ENCODE peak calls at places on chromosomes 4 and X, in five cellular contexts. H is CD8-positive, alpha-beta memory T cell; Z is NT2/D1; E is pancreas; L is CD4-positive, CD25-positive, alpha-beta regulatory T cell. M is an unnamed sample. For H3K36me3 and H3K27me3, the result is how much of the 10 kb centered on the place peaks cover.

GRCh38 chr4:156378053-156378665 is 424.5 kb upstream of the CTSO start:
- DNase-seq in H (no peak), E (no peak), Z (peak), L (no peak), M (peak)

GRCh38 chrX:153336128-153336894 is 2.4 kb downstream of the ZNF275 start:
- DNase-seq in H (no peak), E (no peak), L (no peak), Z (no peak), M (no peak)

GRCh38 chr4:2363056-2363719 is 55.3 kb downstream of the ZFYVE28 start:
- DNase-seq in E (no peak), Z (no peak), H (no peak), L (no peak), M (peak)

GRCh38 chrX:153944140-153944799 is at the start of gene RENBP:
- DNase-seq in Z (no peak), H (peak), L (peak), E (no peak), M (peak)

GRCh38 chr4:106305435-106306055 is 10.5 kb downstream of the TBCK start:
- DNase-seq in H (no peak), Z (no peak), L (no peak), E (no peak), M (no peak)

GRCh38 chr4:113452868-113453620 is 308.5 kb downstream of the CAMK2D start:
- DNase-seq in E (no peak), H (no peak), L (no peak), Z (peak), M (peak)

GRCh38 chrX:120271218-120271617 is 20.6 kb downstream of the ZBTB33 start:
- DNase-seq in E (no peak), L (no peak), Z (no peak), H (no peak), M (no peak)

GRCh38 chrX:68989865-68990606 is 161.2 kb downstream of the EFNB1 start:
- DNase-seq in E (no peak), L (no peak), Z (peak), H (no peak), M (peak)

GRCh38 chr4:128810871-128811570 is 1.5 kb downstream of the JADE1 start:
- DNase-seq in Z (peak), E (peak), L (peak), H (peak), M (peak)

GRCh38 chr4:5710962-5711478 is at the start of gene EVC:
- DNase-seq in Z (peak), L (no peak), E (peak), H (no peak), M (peak)

GRCh38 chr4:122227202-122227601 is 75.1 kb downstream of the BLTP1 start:
- DNase-seq in E (no peak), L (no peak), Z (no peak), H (no peak), M (no peak)

GRCh38 chr4:91113130-91113706 is 986.0 kb downstream of the CCSER1 start:
- DNase-seq in L (no peak), H (no peak), E (no peak), Z (peak), M (peak)

GRCh38 chr4:40976343-40976742 is 226.6 kb downstream of the NSUN7 start:
- DNase-seq in E (no peak), L (no peak), Z (no peak), H (no peak), M (peak)

GRCh38 chrX:119690921-119691716 is 1.8 kb downstream of the SEPTIN6 start:
- DNase-seq in E (no peak), Z (no peak), L (peak), H (peak), M (no peak)

GRCh38 chrX:107483976-107484726 is 34.7 kb downstream of the FRMPD3 start:
- DNase-seq in Z (peak), E (no peak), L (no peak), H (no peak), M (peak)

GRCh38 chr4:8725071-8725841 is 132.7 kb downstream of the CPZ start:
- DNase-seq in Z (no peak), H (no peak), L (no peak), E (peak), M (peak)

GRCh38 chr4:113901994-113902787 is 77.3 kb downstream of the ARSJ start:
- DNase-seq in Z (no peak), E (peak), H (peak), L (peak), M (no peak)

GRCh38 chr4:101104264-101105052 is 242.9 kb downstream of the PPP3CA start:
- DNase-seq in H (no peak), Z (no peak), E (no peak), L (no peak), M (no peak)

GRCh38 chrX:33840176-33840575 is 291.9 kb downstream of the FAM47A start:
- DNase-seq in L (no peak), Z (no peak), E (no peak), H (no peak), M (no peak)

GRCh38 chr4:168150651-168151050 is 58.3 kb downstream of the ANXA10 start:
- DNase-seq in E (no peak), Z (no peak), H (no peak), L (no peak), M (no peak)

GRCh38 chrX:97398030-97398551 is 514.4 kb downstream of the RPA4 start:
- DNase-seq in L (no peak), E (no peak), Z (no peak), H (no peak), M (peak)

GRCh38 chrX:150372280-150372679 is 9.2 kb downstream of the MAMLD1 start:
- DNase-seq in Z (no peak), H (no peak), E (no peak), L (no peak), M (no peak)

GRCh38 chr4:97027989-97028388 is 1115.3 kb downstream of the STPG2 start:
- DNase-seq in E (no peak), Z (no peak), H (no peak), L (no peak), M (no peak)

GRCh38 chrX:38986586-38986985 is 185.3 kb downstream of the MID1IP1 start:
- DNase-seq in H (no peak), Z (no peak), E (no peak), L (no peak), M (peak)

GRCh38 chrX:94178145-94178790 is 504.3 kb downstream of the FAM133A start:
- DNase-seq in L (no peak), E (no peak), H (no peak), Z (no peak), M (no peak)

GRCh38 chr4:10750714-10751113 is 66.1 kb upstream of the CLNK start:
- DNase-seq in L (no peak), E (no peak), Z (no peak), H (no peak), M (no peak)

GRCh38 chr4:132108784-132109183 is 1040.3 kb upstream of the PCDH10 start:
- DNase-seq in L (no peak), E (no peak), H (no peak), Z (no peak), M (no peak)

GRCh38 chr4:22668301-22668700 is 24.4 kb upstream of the GBA3 start:
- DNase-seq in E (no peak), L (no peak), H (no peak), Z (no peak), M (no peak)

GRCh38 chrX:65723706-65724105 is 56.3 kb downstream of the MSN start:
- DNase-seq in E (no peak), Z (no peak), L (no peak), H (peak), M (no peak)

GRCh38 chrX:53831662-53832635 is 145.4 kb upstream of the HUWE1 start:
- DNase-seq in Z (peak), H (no peak), E (no peak), L (peak), M (peak)

GRCh38 chrX:34859191-34859590 is 83.4 kb upstream of the FAM47B start:
- DNase-seq in E (no peak), H (no peak), L (no peak), Z (no peak), M (no peak)

GRCh38 chr4:121794505-121795192 is 6.5 kb upstream of the EXOSC9 start:
- DNase-seq in L (no peak), Z (no peak), E (no peak), H (no peak), M (no peak)

GRCh38 chrX:16695079-16695676 is 17.3 kb downstream of the CTPS2 start:
- DNase-seq in L (peak), Z (no peak), H (peak), E (peak), M (peak)

GRCh38 chrX:19613645-19614323 is 98.5 kb upstream of the MAP3K15 start:
- DNase-seq in L (no peak), Z (no peak), H (no peak), E (no peak), M (no peak)

GRCh38 chrX:1491851-1492349 is 39.2 kb upstream of the ASMTL start:
- DNase-seq in L (no peak), Z (peak), H (peak), E (no peak), M (peak)

GRCh38 chr4:6229095-6229494 is 28.7 kb upstream of the JAKMIP1 start:
- DNase-seq in L (no peak), E (no peak), Z (no peak), H (no peak), M (peak)

GRCh38 chr4:174869334-174869733 is 40.3 kb upstream of the GLRA3 start:
- DNase-seq in H (no peak), L (no peak), E (no peak), Z (no peak), M (no peak)

DNA sequence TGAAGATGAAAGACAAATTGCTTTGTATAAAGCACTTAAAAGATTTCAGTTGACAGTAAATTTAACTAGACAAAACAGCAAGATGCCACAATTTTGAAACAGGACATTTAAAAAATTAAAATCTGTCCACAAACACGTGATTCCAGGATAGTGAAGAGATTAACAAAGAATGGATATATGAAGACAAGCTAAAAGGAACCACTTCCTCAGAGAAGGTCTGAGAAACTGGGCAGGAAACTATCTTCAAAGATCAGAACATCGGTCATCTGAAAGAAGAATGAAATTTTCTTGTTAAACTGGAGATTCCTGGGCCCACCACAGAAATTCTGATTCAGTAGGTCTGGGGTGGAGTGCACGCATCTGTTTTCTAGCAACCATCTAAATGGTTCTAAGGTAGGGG is 1.4 kb downstream of the RWDD4 start:
- DNase-seq in H (no peak), Z (no peak), E (no peak), L (no peak), M (no peak)
- H3K4me3 ChIP-seq in H (peak), Z (no peak), E (peak), L (peak), M (no peak)

DNA sequence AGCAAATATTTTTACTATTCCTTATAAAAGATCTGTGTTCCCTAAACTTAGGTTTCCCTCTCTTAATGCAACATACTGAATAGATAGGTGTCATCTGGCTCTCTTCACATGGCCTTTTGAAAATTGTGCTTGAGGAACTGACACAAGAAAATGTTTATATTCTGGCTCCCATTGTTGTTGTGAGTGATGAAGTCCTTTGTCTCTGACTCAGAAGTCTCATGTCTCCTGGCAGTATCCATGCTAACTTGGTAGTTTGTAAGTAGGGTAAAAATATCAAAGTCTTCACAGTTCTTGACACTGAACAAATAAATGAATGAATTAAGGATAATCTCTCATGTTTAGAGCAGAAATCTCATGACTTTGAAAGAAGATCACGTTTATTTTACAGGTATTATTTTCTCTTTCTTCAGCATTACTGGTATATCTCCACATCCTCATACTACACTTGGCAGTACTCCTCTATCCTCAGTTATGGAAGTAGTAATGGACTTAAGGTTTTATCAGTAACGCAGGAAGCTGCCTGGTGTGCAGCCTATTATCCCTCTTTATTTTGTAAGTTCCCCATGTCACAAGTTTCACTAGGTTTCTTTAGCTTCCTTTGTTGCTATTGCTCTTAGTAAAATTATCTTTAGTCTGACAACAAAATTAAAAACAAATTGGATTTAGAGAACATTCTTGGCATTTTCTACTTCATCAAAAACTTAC is 14.2 kb upstream of the PABPC4L start:
- DNase-seq in H (no peak), L (no peak), E (no peak), Z (no peak), M (no peak)
- H3K36me3 ChIP-seq in H (under half), L (under half), E (under half), Z (under half), M (under half)

GRCh38 chrX:54923376-54923775 is 2.8 kb downstream of the TRO start:
- DNase-seq in Z (no peak), E (no peak), L (no peak), H (no peak), M (no peak)
- H3K27me3 ChIP-seq in Z (under half), E (under half), L (under half), H (under half), M (under half)

GRCh38 chrX:50469206-50469605 is 1.4 kb downstream of the DGKK start:
- DNase-seq in E (peak), L (no peak), H (no peak), Z (no peak), M (no peak)

GRCh38 chrX:50475208-50475607 is 4.6 kb upstream of the DGKK start:
- DNase-seq in H (no peak), L (no peak), Z (no peak), E (no peak), M (no peak)

GRCh38 chrX:50470103-50471031 is at the start of gene DGKK:
- DNase-seq in E (peak), L (no peak), Z (peak), H (no peak), M (peak)

GRCh38 chrX:50471390-50471789 is 765 bp upstream of the DGKK start:
- DNase-seq in Z (no peak), E (peak), H (no peak), L (no peak), M (peak)
- H3K4me3 ChIP-seq in Z (peak), E (no peak), H (no peak), L (no peak), M (peak)

GRCh38 chr4:965766-966134 is 7.6 kb downstream of the DGKQ start:
- DNase-seq in E (no peak), Z (no peak), H (no peak), L (no peak), M (no peak)

GRCh38 chr4:968221-968620 is 5.1 kb downstream of the DGKQ start:
- DNase-seq in H (no peak), Z (no peak), E (no peak), L (no peak), M (peak)

GRCh38 chr4:965048-965765 is 8.2 kb downstream of the DGKQ start:
- DNase-seq in E (no peak), H (peak), Z (no peak), L (no peak), M (no peak)

GRCh38 chr4:967113-968104 is 6.0 kb downstream of the DGKQ start:
- DNase-seq in L (no peak), Z (no peak), H (no peak), E (no peak), M (peak)

GRCh38 chr4:966266-967112 is 6.9 kb downstream of the DGKQ start:
- DNase-seq in E (no peak), H (no peak), L (no peak), Z (no peak), M (no peak)
- H3K36me3 ChIP-seq in E (under half), H (under half), L (under half), Z (half or more), M (under half)

DNA sequence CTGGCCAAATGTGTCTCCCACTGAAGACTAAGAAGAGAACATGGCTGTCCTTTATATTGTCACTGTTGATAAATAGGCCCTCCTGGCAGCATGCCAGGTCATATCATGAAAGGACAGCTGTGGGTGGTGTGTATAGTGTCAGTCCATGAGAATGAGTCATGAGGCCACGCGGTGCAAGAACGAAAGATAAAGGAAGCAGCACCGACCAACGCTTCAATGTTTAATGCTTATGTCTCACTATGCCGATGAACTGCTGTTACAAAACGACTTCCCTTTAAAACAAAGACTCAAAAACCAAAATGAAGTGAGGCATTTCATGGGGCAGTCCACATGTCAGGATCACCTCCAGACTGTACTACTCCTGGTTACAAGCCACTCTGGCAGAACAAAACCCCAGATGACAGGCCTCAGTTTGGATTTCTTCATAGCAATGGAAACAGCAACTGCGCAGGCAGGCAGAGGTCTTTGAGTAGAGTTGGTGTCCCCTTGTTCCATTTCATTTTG is 5.2 kb upstream of the TCEANC start:
- DNase-seq in E (peak), L (peak), Z (no peak), H (peak), M (no peak)
- H3K27me3 ChIP-seq in E (under half), L (under half), Z (under half), H (under half), M (under half)

DNA sequence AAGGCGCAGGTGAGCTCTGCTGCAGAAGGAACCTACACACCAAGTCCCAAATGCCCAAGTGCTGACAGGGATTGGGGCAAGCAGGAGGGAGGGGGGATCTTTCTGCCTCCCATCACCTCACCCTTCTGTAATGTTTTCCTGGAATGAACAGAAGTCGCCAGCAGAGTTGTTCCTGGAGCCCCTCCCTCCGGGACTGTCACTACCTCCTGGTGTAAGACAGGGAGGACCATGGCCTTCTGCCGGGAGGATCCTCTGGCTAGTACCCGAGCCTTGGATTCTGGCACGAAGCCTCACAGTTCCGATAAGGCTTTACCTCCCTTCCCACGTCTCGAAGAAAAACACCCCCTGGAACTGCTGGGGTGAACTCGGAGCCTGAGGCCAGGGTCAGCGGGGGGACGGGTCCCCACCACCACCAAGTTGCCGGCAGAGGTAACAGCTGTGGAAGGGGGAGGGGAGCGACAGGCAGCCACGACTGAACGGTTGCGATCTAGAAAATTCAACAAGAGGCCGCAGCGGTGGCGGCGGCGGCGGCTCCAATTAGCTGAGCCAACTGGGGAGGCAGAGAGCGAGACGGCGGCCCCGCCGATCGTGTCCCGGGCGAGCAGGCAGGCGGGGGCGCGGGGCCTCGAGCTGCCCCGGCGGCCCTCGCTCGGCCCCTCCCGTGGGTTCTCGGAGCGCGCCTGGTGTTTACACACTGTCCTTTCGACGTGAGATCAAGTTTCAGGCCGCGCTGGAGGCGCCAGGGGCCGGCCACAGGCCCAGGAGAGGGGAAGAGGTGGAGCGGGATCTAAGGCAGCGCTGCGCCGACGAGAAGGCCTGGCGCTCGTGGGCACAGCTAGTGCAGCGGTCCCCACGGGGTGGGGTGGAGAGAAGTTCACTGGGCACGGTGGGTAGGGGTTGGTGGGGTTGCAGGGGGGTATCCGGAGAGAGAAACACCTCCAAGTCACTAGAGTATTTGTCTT is 53.7 kb upstream of the BCOR start:
- DNase-seq in E (peak), H (no peak), Z (no peak), L (no peak), M (peak)
- H3K4me3 ChIP-seq in E (no peak), H (no peak), Z (peak), L (no peak), M (peak)

GRCh38 chr4:109177411-109177810 is 125.0 kb downstream of the COL25A1 start:
- DNase-seq in E (no peak), H (no peak), Z (no peak), L (no peak), M (no peak)
- H3K36me3 ChIP-seq in E (under half), H (under half), Z (under half), L (under half), M (under half)